ENCODE peak calls at places on chromosomes 16 and 17, in four cellular contexts. E is tibial nerve; K is CD8-positive, alpha-beta memory T cell; L is lower lobe of right lung. I is an unnamed sample. For H3K27me3 and H3K4me1, the result is how much of the 10 kb centered on the place peaks cover.

GRCh38 chr17:49715221-49715620 is 7.5 kb upstream of the SLC35B1 start:
- DNase-seq in E (no peak), L (no peak), K (peak), I (no peak)

GRCh38 chr17:50423553-50424159 is 2.4 kb upstream of the ACSF2 start:
- DNase-seq in L (peak), E (no peak), K (no peak), I (peak)

GRCh38 chr16:59848314-59848713 is 1114.2 kb upstream of the GOT2 start:
- DNase-seq in K (no peak), L (no peak), E (no peak), I (no peak)

GRCh38 chr16:1678500-1679098 is 520 bp downstream of the JPT2 start:
- DNase-seq in E (peak), L (peak), K (peak), I (peak)

GRCh38 chr16:89334988-89335802 is 117.7 kb downstream of the ZNF778 start:
- DNase-seq in L (peak), E (no peak), K (no peak), I (peak)

GRCh38 chr17:43768382-43768781 is 9.8 kb upstream of the SOST start:
- DNase-seq in E (peak), K (no peak), L (peak), I (no peak)

GRCh38 chr16:14291941-14292825 is 221.1 kb downstream of the MRTFB start:
- DNase-seq in L (no peak), K (no peak), E (no peak), I (no peak)

GRCh38 chr17:74369665-74370490 is 2.6 kb downstream of the GPR142 start:
- DNase-seq in K (no peak), L (no peak), E (no peak), I (no peak)

GRCh38 chr16:27839419-27839818 is 224.1 kb downstream of the GSG1L start:
- DNase-seq in K (no peak), L (no peak), E (no peak), I (no peak)

GRCh38 chr17:32258383-32259121 is 7.1 kb upstream of the RHBDL3 start:
- DNase-seq in K (no peak), L (no peak), E (no peak), I (no peak)

GRCh38 chr16:19005561-19006445 is 22.1 kb downstream of the TMC7 start:
- DNase-seq in L (no peak), E (peak), K (no peak), I (peak)

GRCh38 chr17:50058296-50058945 is 2.5 kb downstream of the ITGA3 start:
- DNase-seq in E (no peak), L (no peak), K (no peak), I (no peak)

GRCh38 chr17:78736526-78737079 is 45.5 kb downstream of the CYTH1 start:
- DNase-seq in L (peak), E (peak), K (peak), I (peak)

GRCh38 chr17:54948380-54948779 is 20.1 kb downstream of the COX11 start:
- DNase-seq in L (no peak), E (no peak), K (no peak), I (no peak)

GRCh38 chr16:3465911-3466584 is 22.6 kb downstream of the NAA60 start:
- DNase-seq in K (no peak), L (no peak), E (no peak), I (no peak)

GRCh38 chr16:3465301-3465700 is 21.8 kb downstream of the NAA60 start:
- DNase-seq in K (no peak), E (no peak), L (no peak), I (no peak)

GRCh38 chr16:3467920-3468319 is 24.4 kb downstream of the NAA60 start:
- DNase-seq in K (no peak), L (no peak), E (no peak), I (no peak)

GRCh38 chr16:3468501-3468900 is 25.0 kb downstream of the NAA60 start:
- DNase-seq in L (no peak), K (no peak), E (no peak), I (no peak)

GRCh38 chr16:3467182-3467581 is 23.7 kb downstream of the NAA60 start:
- DNase-seq in L (no peak), E (no peak), K (no peak), I (no peak)
- H3K27me3 ChIP-seq in L (under half), E (under half), K (under half), I (under half)

GRCh38 chr16:360698-361336 is 8.3 kb upstream of the AXIN1 start:
- DNase-seq in E (no peak), L (no peak), K (no peak), I (no peak)
- H3K27ac ChIP-seq in E (no peak), L (no peak), K (no peak), I (no peak)

GRCh38 chr17:77470800-77471733 is 330.3 kb downstream of the SEC14L1 start:
- DNase-seq in K (no peak), E (peak), L (no peak), I (peak)

GRCh38 chr17:77474292-77474988 is 333.7 kb downstream of the SEC14L1 start:
- DNase-seq in L (no peak), K (no peak), E (no peak), I (no peak)

GRCh38 chr17:77473615-77474226 is 333.0 kb downstream of the SEC14L1 start:
- DNase-seq in E (no peak), L (no peak), K (no peak), I (no peak)

GRCh38 chr17:77471984-77472836 is 331.4 kb downstream of the SEC14L1 start:
- DNase-seq in K (no peak), E (no peak), L (peak), I (peak)

GRCh38 chr17:77472837-77473214 is 332.1 kb downstream of the SEC14L1 start:
- DNase-seq in K (no peak), L (no peak), E (no peak), I (no peak)
- H3K4me1 ChIP-seq in K (half or more), L (half or more), E (half or more), I (half or more)

GRCh38 chr17:45791935-45792334 is 7.8 kb downstream of the CRHR1 start:
- DNase-seq in L (no peak), K (no peak), E (no peak), I (no peak)

GRCh38 chr17:45788057-45788456 is 3.9 kb downstream of the CRHR1 start:
- DNase-seq in E (no peak), L (no peak), K (no peak), I (no peak)

GRCh38 chr17:45791041-45791582 is 7.0 kb downstream of the CRHR1 start:
- DNase-seq in L (no peak), E (no peak), K (no peak), I (no peak)

GRCh38 chr17:45790296-45790922 is 6.3 kb downstream of the CRHR1 start:
- DNase-seq in L (no peak), E (no peak), K (no peak), I (no peak)

DNA sequence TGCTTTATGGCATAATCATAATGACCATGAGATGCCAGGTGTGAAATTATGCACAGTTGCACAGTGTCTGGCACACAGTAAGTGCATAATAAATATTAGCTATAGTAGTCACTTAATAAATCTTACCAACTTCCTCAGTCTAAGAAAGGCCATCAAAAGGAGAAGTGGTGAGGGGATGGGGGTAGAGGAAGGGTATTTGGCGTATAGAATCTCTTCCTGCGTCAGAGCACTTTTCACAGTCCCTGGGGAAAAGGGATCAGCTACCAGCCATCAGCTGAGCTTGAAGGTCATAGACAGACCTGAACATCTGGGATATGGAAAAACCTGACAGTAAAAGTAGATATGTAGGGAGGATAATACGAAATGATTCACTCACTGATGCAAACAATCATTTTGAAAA is 5.8 kb downstream of the CRHR1 start:
- DNase-seq in E (no peak), L (no peak), K (no peak), I (no peak)
- H3K27me3 ChIP-seq in E (half or more), L (half or more), K (under half), I (half or more)

GRCh38 chr17:82458130-82458884 is at the start of gene NARF:
- DNase-seq in L (peak), K (peak), E (peak), I (peak)
- H3K27ac ChIP-seq in L (peak), K (peak), E (peak), I (peak)

GRCh38 chr16:48408688-48409087 is 23.5 kb upstream of the SIAH1 start:
- DNase-seq in E (peak), K (no peak), L (peak), I (no peak)

GRCh38 chr16:48409839-48410610 is 24.8 kb upstream of the SIAH1 start:
- DNase-seq in E (no peak), K (no peak), L (peak), I (no peak)

GRCh38 chr16:48405907-48406306 is 20.7 kb upstream of the SIAH1 start:
- DNase-seq in L (no peak), K (no peak), E (no peak), I (no peak)

DNA sequence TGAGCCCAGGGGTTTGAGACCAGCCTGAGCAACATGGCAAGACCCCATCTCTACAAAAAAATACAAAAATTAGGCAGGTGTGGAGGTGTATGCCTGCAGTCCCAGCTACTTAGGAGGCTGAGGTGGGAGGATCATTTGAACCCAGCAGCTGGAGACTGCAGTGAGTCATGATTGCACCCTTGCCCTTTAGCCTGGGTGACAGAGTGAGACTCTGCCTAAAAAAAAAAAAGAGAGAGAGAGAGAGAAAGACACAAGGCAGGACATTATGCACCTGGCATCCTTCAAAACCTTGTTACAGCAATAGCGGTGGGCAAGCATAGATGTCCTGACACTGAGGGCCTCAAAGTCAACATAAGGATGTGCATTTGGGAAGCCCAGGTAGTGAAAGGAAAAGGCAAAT is 19.9 kb upstream of the SIAH1 start:
- DNase-seq in K (no peak), E (no peak), L (no peak), I (no peak)
- H3K4me1 ChIP-seq in K (under half), E (under half), L (under half), I (under half)

GRCh38 chr16:86498661-86499493 is 11.4 kb upstream of the FOXF1 start:
- DNase-seq in L (no peak), K (no peak), E (no peak), I (no peak)

GRCh38 chr16:86496929-86497381 is 13.4 kb upstream of the FOXF1 start:
- DNase-seq in E (no peak), L (no peak), K (no peak), I (no peak)

GRCh38 chr16:86498155-86498651 is 12.1 kb upstream of the FOXF1 start:
- DNase-seq in E (no peak), K (no peak), L (no peak), I (no peak)

GRCh38 chr16:86496262-86496928 is 13.9 kb upstream of the FOXF1 start:
- DNase-seq in K (no peak), E (no peak), L (no peak), I (no peak)

DNA sequence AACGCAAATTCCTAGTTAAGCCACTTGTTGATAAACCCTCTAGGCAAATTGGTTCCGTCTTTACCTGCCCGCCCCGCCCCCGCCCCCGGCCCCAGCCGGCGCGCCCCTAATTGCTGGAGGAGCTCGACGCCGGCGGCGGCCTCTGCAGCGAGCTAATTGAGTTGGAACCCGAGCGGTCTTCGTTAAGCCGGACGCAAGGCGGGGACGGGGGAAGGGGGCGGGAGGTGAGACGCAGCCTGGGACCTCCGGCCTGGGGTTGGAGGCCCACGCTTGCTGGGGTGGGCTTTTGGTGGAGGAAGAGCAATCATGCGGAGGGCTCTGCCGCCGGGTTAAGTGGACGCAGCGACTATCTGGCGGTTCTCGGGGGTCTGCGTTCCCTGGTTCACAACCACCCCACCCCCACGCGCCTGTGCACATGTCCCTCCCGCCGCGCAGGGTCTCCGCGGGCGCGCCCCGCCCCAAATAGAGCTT is 12.7 kb upstream of the FOXF1 start:
- DNase-seq in K (no peak), E (no peak), L (no peak), I (no peak)
- H3K27me3 ChIP-seq in K (under half), E (half or more), L (half or more), I (half or more)

GRCh38 chr17:41416478-41416877 is 7.9 kb downstream of the KRT37 start:
- DNase-seq in E (no peak), K (no peak), L (no peak), I (no peak)
- H3K27ac ChIP-seq in E (no peak), K (no peak), L (peak), I (no peak)

GRCh38 chr16:513950-514349 is 13.6 kb upstream of the CAPN15 start:
- DNase-seq in K (no peak), E (no peak), L (peak), I (peak)
- H3K4me1 ChIP-seq in K (under half), E (under half), L (under half), I (under half)

GRCh38 chr16:23182675-23183485 is at the start of gene SCNN1G:
- DNase-seq in E (no peak), L (peak), K (no peak), I (no peak)
- H3K27me3 ChIP-seq in E (half or more), L (under half), K (under half), I (under half)